ENCODE peak calls at places on chromosomes 11 and 22, in nine cellular contexts. X, K, F, M, U, A, N, W and O are unnamed samples.

GRCh38 chr22:19604711-19605268 is 80.6 kb upstream of the CLDN5 start:
- DNase-seq in X (peak; percentile 12), K (no peak), F (no peak), M (no peak), U (no peak), A (no peak), N (no peak), W (no peak), O (no peak)

GRCh38 chr11:73623651-73624050 is 22.7 kb upstream of the PLEKHB1 start:
- DNase-seq in X (no peak), K (no peak), F (no peak), M (no peak), U (no peak), A (no peak), N (no peak), W (no peak), O (no peak)

GRCh38 chr22:48752451-48753380 is 1075.0 kb downstream of the BRD1 start:
- DNase-seq in X (no peak), K (no peak), F (no peak), M (no peak), U (no peak), A (no peak), N (no peak), W (no peak), O (no peak)

GRCh38 chr11:63505857-63506528 is at the start of gene LGALS12:
- DNase-seq in X (no peak), K (no peak), F (no peak), M (no peak), U (no peak), A (no peak), N (no peak), W (no peak), O (peak; percentile 58)

GRCh38 chr11:118212781-118213565 is 11.8 kb downstream of the JAML start:
- DNase-seq in X (no peak), K (no peak), F (no peak), M (no peak), U (no peak), A (no peak), N (no peak), W (no peak), O (peak; percentile 67)

GRCh38 chr22:23380230-23380573 is 199.9 kb downstream of the IGLL1 start:
- DNase-seq in X (no peak), K (peak; percentile 38), F (no peak), M (no peak), U (no peak), A (no peak), N (no peak), W (no peak), O (no peak)

GRCh38 chr11:72989727-72990126 is 152.4 kb downstream of the FCHSD2 start:
- DNase-seq in X (peak; percentile 50), K (no peak), F (no peak), M (no peak), U (no peak), A (no peak), N (no peak), W (no peak), O (no peak)

GRCh38 chr11:8973121-8973520 is 8.9 kb upstream of the TMEM9B start:
- DNase-seq in X (no peak), K (no peak), F (no peak), M (no peak), U (no peak), A (no peak), N (no peak), W (no peak), O (no peak)

GRCh38 chr22:19398206-19398605 is 33.3 kb downstream of the HIRA start:
- DNase-seq in X (no peak), K (no peak), F (no peak), M (no peak), U (no peak), A (no peak), N (no peak), W (no peak), O (no peak)